ENCODE peak calls at places on chromosomes 13 and 19, in seven cellular contexts. One of them, this sample, is unnamed.

GRCh38 chr13:59492030-59492636 is 671.6 kb downstream of the DIAPH3 start:
- DNase-seq in tibial artery: no peak
- DNase-seq in lower lobe of right lung: no peak
- DNase-seq in prostate gland: no peak
- DNase-seq in IMR-90: peak; percentile 36
- DNase-seq in cardiac fibroblast: no peak
- DNase-seq in choroid plexus epithelial cell: peak; percentile 51
- DNase-seq in this sample: no peak

GRCh38 chr13:99150575-99151370 is 49.9 kb upstream of the UBAC2 start:
- DNase-seq in tibial artery: no peak
- DNase-seq in lower lobe of right lung: no peak
- DNase-seq in prostate gland: no peak
- DNase-seq in IMR-90: peak; percentile 27
- DNase-seq in cardiac fibroblast: peak; percentile 58
- DNase-seq in choroid plexus epithelial cell: peak; percentile 66
- DNase-seq in this sample: peak; percentile 58

GRCh38 chr13:113767366-113767765 is 8.3 kb downstream of the TMEM255B start:
- DNase-seq in tibial artery: no peak
- DNase-seq in lower lobe of right lung: no peak
- DNase-seq in prostate gland: no peak
- DNase-seq in IMR-90: no peak
- DNase-seq in cardiac fibroblast: no peak
- DNase-seq in choroid plexus epithelial cell: no peak
- DNase-seq in this sample: no peak

GRCh38 chr13:28313579-28313978 is 175.2 kb downstream of the PAN3 start:
- DNase-seq in tibial artery: no peak
- DNase-seq in lower lobe of right lung: no peak
- DNase-seq in prostate gland: no peak
- DNase-seq in IMR-90: peak; percentile 57
- DNase-seq in cardiac fibroblast: peak; percentile 69
- DNase-seq in choroid plexus epithelial cell: peak; percentile 77
- DNase-seq in this sample: no peak

GRCh38 chr19:29397748-29398147 is 128.0 kb upstream of the VSTM2B start:
- DNase-seq in tibial artery: no peak
- DNase-seq in lower lobe of right lung: no peak
- DNase-seq in prostate gland: no peak
- DNase-seq in IMR-90: no peak
- DNase-seq in cardiac fibroblast: no peak
- DNase-seq in choroid plexus epithelial cell: no peak
- DNase-seq in this sample: no peak

GRCh38 chr19:46862974-46863632 is 2.3 kb downstream of the ARHGAP35 start:
- DNase-seq in tibial artery: no peak
- DNase-seq in lower lobe of right lung: no peak
- DNase-seq in prostate gland: no peak
- DNase-seq in IMR-90: no peak
- DNase-seq in cardiac fibroblast: no peak
- DNase-seq in choroid plexus epithelial cell: no peak
- DNase-seq in this sample: no peak

GRCh38 chr13:111542530-111543341 is 222.3 kb downstream of the TEX29 start:
- DNase-seq in tibial artery: no peak
- DNase-seq in lower lobe of right lung: no peak
- DNase-seq in prostate gland: no peak
- DNase-seq in IMR-90: no peak
- DNase-seq in cardiac fibroblast: no peak
- DNase-seq in choroid plexus epithelial cell: no peak
- DNase-seq in this sample: no peak

GRCh38 chr19:19474950-19475781 is 40.2 kb downstream of the TSSK6 start:
- DNase-seq in tibial artery: no peak
- DNase-seq in lower lobe of right lung: no peak
- DNase-seq in prostate gland: no peak
- DNase-seq in IMR-90: no peak
- DNase-seq in cardiac fibroblast: no peak
- DNase-seq in choroid plexus epithelial cell: no peak
- DNase-seq in this sample: no peak

GRCh38 chr13:111383591-111384440 is 63.4 kb downstream of the TEX29 start:
- DNase-seq in tibial artery: peak; percentile 42
- DNase-seq in lower lobe of right lung: no peak
- DNase-seq in prostate gland: no peak
- DNase-seq in IMR-90: no peak
- DNase-seq in cardiac fibroblast: no peak
- DNase-seq in choroid plexus epithelial cell: no peak
- DNase-seq in this sample: no peak

GRCh38 chr19:36106991-36107390 is 4.0 kb upstream of the OVOL3 start:
- DNase-seq in tibial artery: no peak
- DNase-seq in lower lobe of right lung: no peak
- DNase-seq in prostate gland: no peak
- DNase-seq in IMR-90: no peak
- DNase-seq in cardiac fibroblast: no peak
- DNase-seq in choroid plexus epithelial cell: no peak
- DNase-seq in this sample: no peak

GRCh38 chr13:44174769-44175425 is 198.7 kb upstream of the SERP2 start:
- DNase-seq in tibial artery: no peak
- DNase-seq in lower lobe of right lung: no peak
- DNase-seq in prostate gland: no peak
- DNase-seq in IMR-90: peak; percentile 76
- DNase-seq in cardiac fibroblast: peak; percentile 84
- DNase-seq in choroid plexus epithelial cell: peak; percentile 64
- DNase-seq in this sample: no peak

GRCh38 chr19:8248348-8249328 is 39.5 kb downstream of the CERS4 start:
- DNase-seq in tibial artery: no peak
- DNase-seq in lower lobe of right lung: no peak
- DNase-seq in prostate gland: no peak
- DNase-seq in IMR-90: no peak
- DNase-seq in cardiac fibroblast: no peak
- DNase-seq in choroid plexus epithelial cell: no peak
- DNase-seq in this sample: no peak

GRCh38 chr13:111058796-111059506 is 56.2 kb upstream of the ARHGEF7 start:
- DNase-seq in tibial artery: peak; percentile 28
- DNase-seq in lower lobe of right lung: no peak
- DNase-seq in prostate gland: no peak
- DNase-seq in IMR-90: no peak
- DNase-seq in cardiac fibroblast: no peak
- DNase-seq in choroid plexus epithelial cell: peak; percentile 32
- DNase-seq in this sample: no peak

GRCh38 chr19:49057636-49058234 is at the start of gene CGB7:
- DNase-seq in tibial artery: peak; percentile 80
- DNase-seq in lower lobe of right lung: peak; percentile 84
- DNase-seq in prostate gland: peak; percentile 74
- DNase-seq in IMR-90: peak; percentile 35
- DNase-seq in cardiac fibroblast: peak; percentile 61
- DNase-seq in choroid plexus epithelial cell: peak; percentile 53
- DNase-seq in this sample: no peak

GRCh38 chr19:7516281-7516862 is 469 bp downstream of the ZNF358 start:
- DNase-seq in tibial artery: peak; percentile 66
- DNase-seq in lower lobe of right lung: no peak
- DNase-seq in prostate gland: no peak
- DNase-seq in IMR-90: no peak
- DNase-seq in cardiac fibroblast: no peak
- DNase-seq in choroid plexus epithelial cell: no peak
- DNase-seq in this sample: no peak

GRCh38 chr13:63408227-63409202 is 1992.9 kb upstream of the PCDH20 start:
- DNase-seq in tibial artery: no peak
- DNase-seq in lower lobe of right lung: no peak
- DNase-seq in prostate gland: no peak
- DNase-seq in IMR-90: peak; percentile 50
- DNase-seq in cardiac fibroblast: peak; percentile 50
- DNase-seq in choroid plexus epithelial cell: peak; percentile 94
- DNase-seq in this sample: no peak

GRCh38 chr13:110907951-110908898 is 6.6 kb downstream of the ANKRD10 start:
- DNase-seq in tibial artery: no peak
- DNase-seq in lower lobe of right lung: no peak
- DNase-seq in prostate gland: peak; percentile 91
- DNase-seq in IMR-90: peak; percentile 72
- DNase-seq in cardiac fibroblast: peak; percentile 49
- DNase-seq in choroid plexus epithelial cell: peak; percentile 23
- DNase-seq in this sample: no peak

GRCh38 chr19:980133-980998 is 3.8 kb upstream of the WDR18 start:
- DNase-seq in tibial artery: no peak
- DNase-seq in lower lobe of right lung: peak; percentile 49
- DNase-seq in prostate gland: no peak
- DNase-seq in IMR-90: no peak
- DNase-seq in cardiac fibroblast: no peak
- DNase-seq in choroid plexus epithelial cell: peak; percentile 64
- DNase-seq in this sample: no peak

GRCh38 chr13:98997738-98998641 is 20.1 kb upstream of the DOCK9 start:
- DNase-seq in tibial artery: no peak
- DNase-seq in lower lobe of right lung: no peak
- DNase-seq in prostate gland: no peak
- DNase-seq in IMR-90: no peak
- DNase-seq in cardiac fibroblast: no peak
- DNase-seq in choroid plexus epithelial cell: no peak
- DNase-seq in this sample: no peak

DNA sequence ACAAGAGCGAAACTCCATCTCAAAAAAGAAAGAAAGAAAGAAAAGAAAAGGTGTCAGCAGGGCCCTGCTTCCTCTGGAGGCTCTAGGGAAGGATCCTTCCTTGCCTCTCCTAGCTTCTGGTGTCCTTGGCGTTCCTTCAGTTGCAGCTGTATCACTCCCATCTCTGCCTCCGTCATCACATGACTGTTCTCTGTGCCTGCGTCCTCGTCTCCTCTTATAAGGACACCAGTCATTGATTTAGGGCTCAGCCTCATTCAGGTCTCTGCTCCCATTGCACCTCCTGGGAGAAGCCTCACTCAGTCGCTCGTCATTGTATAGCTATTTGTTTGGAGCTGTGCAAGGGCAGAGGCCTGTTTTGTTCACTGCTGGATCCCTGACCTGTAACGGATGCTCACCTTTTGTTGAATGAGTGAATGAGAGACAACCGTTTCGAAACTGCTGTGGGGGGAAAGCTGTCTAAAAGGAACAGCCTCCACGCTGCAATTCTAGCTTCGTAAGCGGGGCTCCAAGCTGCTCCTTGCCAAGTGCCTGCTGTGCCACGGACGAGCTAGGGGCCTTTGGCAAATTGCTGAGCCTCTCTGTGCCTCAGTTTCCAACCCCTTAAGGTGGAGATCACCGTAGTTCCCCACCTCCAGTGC is 17.1 kb downstream of the BRSK1 start:
- DNase-seq in tibial artery: no peak
- DNase-seq in lower lobe of right lung: no peak
- DNase-seq in prostate gland: no peak
- DNase-seq in IMR-90: no peak
- DNase-seq in cardiac fibroblast: no peak
- DNase-seq in choroid plexus epithelial cell: no peak
- DNase-seq in this sample: no peak
- H3K4me3 ChIP-seq in tibial artery: no peak overlapping the region
- H3K4me3 ChIP-seq in lower lobe of right lung: no peak overlapping the region
- H3K4me3 ChIP-seq in prostate gland: no peak overlapping the region
- H3K4me3 ChIP-seq in IMR-90: no peak overlapping the region
- H3K4me3 ChIP-seq in cardiac fibroblast: no peak overlapping the region
- H3K4me3 ChIP-seq in choroid plexus epithelial cell: no peak overlapping the region
- H3K4me3 ChIP-seq in this sample: no peak overlapping the region

DNA sequence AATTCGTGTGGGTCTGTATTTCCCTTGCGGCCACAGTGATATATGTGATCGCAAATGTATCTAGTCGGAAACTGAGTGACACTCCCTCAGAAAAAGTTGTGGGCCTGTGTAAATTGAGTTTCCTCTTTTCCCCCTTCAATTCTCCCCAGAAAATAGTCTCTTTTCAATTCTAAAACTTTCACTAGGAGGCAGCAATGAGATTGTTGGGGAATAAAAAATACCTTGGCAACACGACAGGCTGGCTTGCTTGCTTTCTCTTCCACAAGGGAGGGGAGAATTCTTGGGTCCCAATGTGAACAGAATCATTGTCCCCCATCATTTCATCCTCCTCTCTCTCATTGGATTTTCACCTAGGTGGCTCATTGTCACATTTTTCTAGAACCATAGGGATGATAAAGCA is 3.7 kb upstream of the SOX21 start:
- DNase-seq in tibial artery: no peak
- DNase-seq in lower lobe of right lung: no peak
- DNase-seq in prostate gland: no peak
- DNase-seq in IMR-90: no peak
- DNase-seq in cardiac fibroblast: peak; percentile 19
- DNase-seq in choroid plexus epithelial cell: peak; percentile 28
- DNase-seq in this sample: no peak
- TF ChIP-seq CTCF in tibial artery: no peak
- TF ChIP-seq CTCF in lower lobe of right lung: no peak
- TF ChIP-seq CTCF in prostate gland: peak; percentile 9
- TF ChIP-seq CTCF in IMR-90: no peak
- TF ChIP-seq CTCF in cardiac fibroblast: peak; percentile 28
- TF ChIP-seq CTCF in choroid plexus epithelial cell: peak; percentile 43
- TF ChIP-seq CTCF in this sample: no peak

GRCh38 chr19:10009269-10009665 is 1.0 kb downstream of the COL5A3 start:
- DNase-seq in tibial artery: peak; percentile 75
- DNase-seq in lower lobe of right lung: peak; percentile 52
- DNase-seq in prostate gland: no peak
- DNase-seq in IMR-90: peak; percentile 92
- DNase-seq in cardiac fibroblast: peak; percentile 93
- DNase-seq in choroid plexus epithelial cell: peak; percentile 85
- DNase-seq in this sample: no peak
- H3K4me3 ChIP-seq in tibial artery: peak overlapping the region; percentile 57
- H3K4me3 ChIP-seq in lower lobe of right lung: peak overlapping the region; percentile 48
- H3K4me3 ChIP-seq in prostate gland: no peak overlapping the region
- H3K4me3 ChIP-seq in IMR-90: no peak overlapping the region
- H3K4me3 ChIP-seq in cardiac fibroblast: peak overlapping the region; percentile 38
- H3K4me3 ChIP-seq in choroid plexus epithelial cell: no peak overlapping the region
- H3K4me3 ChIP-seq in this sample: peak overlapping the region; percentile 65

DNA sequence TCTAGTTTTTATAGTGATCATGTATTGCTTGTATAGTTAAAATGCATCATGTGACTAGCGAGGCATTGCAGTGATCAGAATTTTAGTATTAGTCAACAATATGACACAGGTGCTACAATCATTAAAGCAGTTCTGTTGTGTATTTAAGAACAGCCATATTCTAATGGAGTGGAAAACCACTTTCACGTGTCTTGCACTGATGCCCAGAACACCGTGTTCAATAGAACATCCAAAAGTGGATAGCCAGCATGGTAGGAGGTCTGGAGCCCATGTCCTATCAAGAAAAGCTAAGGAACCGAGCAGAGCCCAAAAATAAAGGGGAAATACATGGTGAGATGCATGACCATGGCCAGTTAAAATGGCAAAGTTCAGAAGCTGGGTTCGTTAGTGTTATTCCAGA is 55.1 kb downstream of the FGF14 start:
- DNase-seq in tibial artery: no peak
- DNase-seq in lower lobe of right lung: no peak
- DNase-seq in prostate gland: no peak
- DNase-seq in IMR-90: no peak
- DNase-seq in cardiac fibroblast: no peak
- DNase-seq in choroid plexus epithelial cell: no peak
- DNase-seq in this sample: no peak
- TF ChIP-seq CTCF in tibial artery: no peak
- TF ChIP-seq CTCF in lower lobe of right lung: no peak
- TF ChIP-seq CTCF in prostate gland: no peak
- TF ChIP-seq CTCF in IMR-90: no peak
- TF ChIP-seq CTCF in cardiac fibroblast: no peak
- TF ChIP-seq CTCF in choroid plexus epithelial cell: no peak
- TF ChIP-seq CTCF in this sample: no peak

GRCh38 chr13:74131206-74131605 is 3.0 kb downstream of the KLF12 start:
- DNase-seq in tibial artery: no peak
- DNase-seq in lower lobe of right lung: no peak
- DNase-seq in prostate gland: no peak
- DNase-seq in IMR-90: no peak
- DNase-seq in cardiac fibroblast: peak; percentile 27
- DNase-seq in choroid plexus epithelial cell: peak; percentile 36
- DNase-seq in this sample: no peak
- H3K4me3 ChIP-seq in tibial artery: peak overlapping the region; percentile 73
- H3K4me3 ChIP-seq in lower lobe of right lung: no peak overlapping the region
- H3K4me3 ChIP-seq in prostate gland: no peak overlapping the region
- H3K4me3 ChIP-seq in IMR-90: no peak overlapping the region
- H3K4me3 ChIP-seq in cardiac fibroblast: no peak overlapping the region
- H3K4me3 ChIP-seq in choroid plexus epithelial cell: peak overlapping the region; percentile 11
- H3K4me3 ChIP-seq in this sample: peak overlapping the region; percentile 29

GRCh38 chr13:38763446-38764381 is 76.8 kb downstream of the FREM2 start:
- DNase-seq in tibial artery: no peak
- DNase-seq in lower lobe of right lung: no peak
- DNase-seq in prostate gland: no peak
- DNase-seq in IMR-90: peak; percentile 33
- DNase-seq in cardiac fibroblast: peak; percentile 58
- DNase-seq in choroid plexus epithelial cell: peak; percentile 66
- DNase-seq in this sample: peak; percentile 0
- TF ChIP-seq CTCF in tibial artery: peak; percentile 19
- TF ChIP-seq CTCF in lower lobe of right lung: peak; percentile 44
- TF ChIP-seq CTCF in prostate gland: peak; percentile 37
- TF ChIP-seq CTCF in IMR-90: peak; percentile 52
- TF ChIP-seq CTCF in cardiac fibroblast: peak; percentile 57
- TF ChIP-seq CTCF in choroid plexus epithelial cell: peak; percentile 78
- TF ChIP-seq CTCF in this sample: peak; percentile 54

This sample was measured in AG04449.